ENCODE peak calls at places on chromosomes 2 and 18, in nine cellular contexts. W is GM20000, X is A549, H is choroid plexus epithelial cell, S is MM.1S, N is nephron progenitor cell, K is GM10248, T is foreskin fibroblast, R is AG09309. V is an unnamed sample.

GRCh38 chr2:40244251-40245010 is 207.5 kb downstream of the SLC8A1 start:
- DNase-seq in W (peak), X (peak), H (peak), S (peak), N (peak), K (peak), T (peak), R (peak), V (no peak)

GRCh38 chr2:171318463-171318934 is 115.3 kb downstream of the METTL8 start:
- DNase-seq in W (no peak), X (no peak), H (no peak), S (no peak), N (peak), K (no peak), T (no peak), R (no peak), V (no peak)

GRCh38 chr18:44035554-44035953 is 645.1 kb upstream of the SETBP1 start:
- DNase-seq in W (no peak), X (no peak), H (peak), S (no peak), N (no peak), K (no peak), T (peak), R (peak), V (no peak)

GRCh38 chr2:176098366-176099158 is 1.0 kb upstream of the HOXD12 start:
- DNase-seq in W (no peak), X (no peak), H (no peak), S (no peak), N (peak), K (no peak), T (no peak), R (no peak), V (no peak)

GRCh38 chr2:12824771-12825363 is 108.1 kb downstream of the TRIB2 start:
- DNase-seq in W (no peak), X (no peak), H (no peak), S (no peak), N (no peak), K (no peak), T (no peak), R (no peak), V (no peak)

GRCh38 chr2:165725421-165725820 is 68.6 kb downstream of the GALNT3 start:
- DNase-seq in W (no peak), X (no peak), H (peak), S (no peak), N (no peak), K (no peak), T (peak), R (peak), V (peak)

GRCh38 chr2:143513081-143513480 is 383.9 kb downstream of the ARHGAP15 start:
- DNase-seq in W (peak), X (peak), H (peak), S (no peak), N (peak), K (peak), T (peak), R (peak), V (peak)

GRCh38 chr2:27914046-27914792 is 23.7 kb downstream of the BABAM2 start:
- DNase-seq in W (no peak), X (no peak), H (peak), S (no peak), N (no peak), K (no peak), T (peak), R (no peak), V (peak)

GRCh38 chr18:36817039-36817438 is 11.8 kb downstream of the TPGS2 start:
- DNase-seq in W (no peak), X (no peak), H (no peak), S (no peak), N (no peak), K (no peak), T (no peak), R (no peak), V (no peak)

GRCh38 chr18:78087338-78087737 is 837.7 kb downstream of the GALR1 start:
- DNase-seq in W (no peak), X (no peak), H (no peak), S (no peak), N (no peak), K (no peak), T (no peak), R (no peak), V (no peak)

GRCh38 chr18:32391126-32391525 is 79.6 kb downstream of the GAREM1 start:
- DNase-seq in W (no peak), X (no peak), H (no peak), S (no peak), N (no peak), K (no peak), T (no peak), R (no peak), V (no peak)

GRCh38 chr2:169344736-169345506 is 17.4 kb downstream of the LRP2 start:
- DNase-seq in W (no peak), X (no peak), H (no peak), S (no peak), N (no peak), K (no peak), T (no peak), R (no peak), V (no peak)

GRCh38 chr2:88053301-88053700 is 2.3 kb downstream of the KRCC1 start:
- DNase-seq in W (no peak), X (no peak), H (peak), S (no peak), N (no peak), K (no peak), T (peak), R (peak), V (no peak)

GRCh38 chr2:60512063-60512622 is 41.3 kb downstream of the BCL11A start:
- DNase-seq in W (no peak), X (no peak), H (no peak), S (no peak), N (no peak), K (no peak), T (no peak), R (no peak), V (no peak)

GRCh38 chr2:153059338-153060052 is 341.1 kb downstream of the ARL6IP6 start:
- DNase-seq in W (no peak), X (peak), H (peak), S (peak), N (no peak), K (no peak), T (no peak), R (no peak), V (no peak)

GRCh38 chr2:39666489-39667141 is 898 bp downstream of the TMEM178A start:
- DNase-seq in W (peak), X (peak), H (no peak), S (no peak), N (peak), K (no peak), T (no peak), R (no peak), V (no peak)

GRCh38 chr2:99615247-99615771 is 125.5 kb upstream of the REV1 start:
- DNase-seq in W (no peak), X (no peak), H (peak), S (no peak), N (no peak), K (no peak), T (no peak), R (no peak), V (no peak)

GRCh38 chr2:237896507-237896892 is 37.1 kb downstream of the RAMP1 start:
- DNase-seq in W (no peak), X (no peak), H (peak), S (no peak), N (no peak), K (no peak), T (no peak), R (no peak), V (no peak)

GRCh38 chr2:50148632-50149031 is 883.3 kb downstream of the NRXN1 start:
- DNase-seq in W (no peak), X (no peak), H (no peak), S (no peak), N (no peak), K (no peak), T (no peak), R (no peak), V (no peak)

GRCh38 chr2:172901913-172902312 is 166.3 kb downstream of the RAPGEF4 start:
- DNase-seq in W (no peak), X (no peak), H (no peak), S (no peak), N (no peak), K (no peak), T (no peak), R (no peak), V (no peak)

GRCh38 chr2:68926782-68927181 is 25.9 kb downstream of the GKN2 start:
- DNase-seq in W (no peak), X (no peak), H (peak), S (no peak), N (no peak), K (no peak), T (no peak), R (no peak), V (no peak)

GRCh38 chr2:111111101-111111755 is 9.5 kb upstream of the BCL2L11 start:
- DNase-seq in W (no peak), X (no peak), H (no peak), S (no peak), N (no peak), K (no peak), T (no peak), R (no peak), V (no peak)

GRCh38 chr18:24799176-24799575 is 338.7 kb downstream of the HRH4 start:
- DNase-seq in W (no peak), X (no peak), H (no peak), S (no peak), N (no peak), K (no peak), T (no peak), R (no peak), V (no peak)
- TF ChIP-seq CTCF in W (no peak), X (no peak), H (no peak), S (no peak), N (no peak), K (no peak), T (peak), R (no peak), V (peak)

DNA sequence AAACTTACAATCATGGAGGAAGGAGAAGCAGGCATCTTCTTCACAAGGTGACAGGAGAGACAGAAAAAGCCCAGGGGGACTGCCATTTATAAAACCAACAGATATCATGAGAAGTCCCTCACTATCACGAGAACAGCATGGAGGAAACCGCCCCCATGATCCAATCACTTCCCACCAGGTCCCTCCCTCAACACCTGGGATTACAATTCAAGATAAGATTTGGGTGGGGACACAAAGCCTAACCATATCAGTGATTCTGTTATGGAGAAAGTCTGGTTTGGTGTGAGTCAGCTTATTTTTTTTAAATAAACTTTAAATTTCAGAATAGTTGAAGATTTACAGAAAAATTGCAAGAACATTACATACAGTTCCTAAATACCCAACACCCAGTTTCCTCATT is 84.7 kb upstream of the SP3 start:
- DNase-seq in W (no peak), X (no peak), H (no peak), S (no peak), N (no peak), K (no peak), T (no peak), R (no peak), V (no peak)
- TF ChIP-seq CTCF in W (no peak), X (no peak), H (no peak), S (no peak), N (no peak), K (no peak), T (no peak), R (no peak), V (no peak)

DNA sequence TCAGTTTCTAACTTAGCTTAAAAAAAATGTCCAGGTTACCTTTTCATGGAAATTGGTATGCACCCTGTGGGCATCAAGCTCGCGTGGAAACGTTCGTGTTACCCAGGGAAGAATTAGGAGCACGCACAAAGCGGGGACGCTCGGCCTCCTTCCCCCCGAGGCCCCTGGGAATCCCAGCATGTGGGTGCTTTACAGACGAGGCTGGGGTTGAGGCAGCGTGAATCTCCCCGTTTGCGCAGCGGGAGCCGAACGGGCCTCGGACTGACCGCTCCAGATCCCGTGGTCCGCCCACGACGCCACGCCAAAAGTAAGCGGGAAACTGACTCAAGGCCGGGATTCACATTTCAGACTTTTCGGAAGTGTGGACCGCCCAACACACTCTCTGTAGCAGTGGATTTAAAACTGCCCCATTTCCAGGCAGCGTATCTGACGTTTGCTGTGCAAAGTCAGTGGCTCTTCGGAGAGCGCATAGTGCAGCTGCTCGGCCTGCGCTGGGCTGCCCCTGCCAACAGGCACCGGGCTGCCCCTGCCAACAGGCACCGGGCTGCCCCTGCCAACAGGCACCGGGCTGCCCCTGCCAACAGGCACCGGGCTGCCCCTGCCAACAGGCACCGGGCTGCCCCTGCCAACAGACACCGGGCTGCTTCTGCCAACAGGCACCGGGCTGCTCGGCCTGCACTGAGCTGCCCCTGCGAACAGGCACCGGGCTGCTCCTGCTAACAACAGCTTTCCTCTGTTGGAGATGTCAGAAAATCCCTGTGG is 49.7 kb downstream of the SH3YL1 start:
- DNase-seq in W (no peak), X (no peak), H (no peak), S (no peak), N (no peak), K (no peak), T (no peak), R (no peak), V (no peak)
- TF ChIP-seq CTCF in W (no peak), X (no peak), H (no peak), S (no peak), N (no peak), K (no peak), T (no peak), R (no peak), V (no peak)

DNA sequence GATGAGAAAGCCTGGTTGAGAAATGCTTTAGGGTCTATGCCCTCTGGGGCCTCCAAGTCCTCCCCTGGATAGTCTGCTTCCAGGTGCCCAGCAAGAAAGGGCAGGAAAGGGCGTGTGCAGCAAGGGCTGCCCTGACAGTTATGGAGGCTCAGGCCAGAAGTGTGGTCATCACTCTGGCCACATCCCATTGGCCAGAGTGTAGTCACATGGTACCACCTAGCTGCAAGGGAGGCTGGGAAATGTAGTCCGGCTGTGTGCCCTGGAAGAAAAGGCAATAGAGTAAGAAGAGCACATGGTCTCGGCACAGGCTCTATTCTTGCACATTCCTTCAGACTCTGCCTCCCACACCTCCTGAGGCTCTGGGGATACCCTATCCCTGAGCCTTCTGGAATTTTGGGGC is 35.7 kb downstream of the ODC1 start:
- DNase-seq in W (peak), X (no peak), H (peak), S (peak), N (no peak), K (peak), T (no peak), R (no peak), V (no peak)
- TF ChIP-seq CTCF in W (no peak), X (no peak), H (no peak), S (no peak), N (no peak), K (no peak), T (no peak), R (no peak), V (no peak)

GRCh38 chr2:37973615-37974353 is 48.7 kb downstream of the RMDN2 start:
- DNase-seq in W (no peak), X (no peak), H (no peak), S (no peak), N (no peak), K (no peak), T (no peak), R (no peak), V (no peak)
- TF ChIP-seq CTCF in W (no peak), X (no peak), H (no peak), S (no peak), N (no peak), K (no peak), T (no peak), R (no peak), V (no peak)

GRCh38 chr2:205089958-205090357 is 544.7 kb downstream of the PARD3B start:
- DNase-seq in W (no peak), X (no peak), H (no peak), S (no peak), N (no peak), K (no peak), T (no peak), R (no peak), V (no peak)
- TF ChIP-seq CTCF in W (no peak), X (no peak), H (no peak), S (no peak), N (no peak), K (no peak), T (no peak), R (no peak), V (no peak)

GRCh38 chr18:14976736-14977430 is 228.9 kb downstream of the ANKRD30B start:
- DNase-seq in W (no peak), X (no peak), H (peak), S (no peak), N (no peak), K (no peak), T (no peak), R (no peak), V (no peak)
- TF ChIP-seq CTCF in W (no peak), X (no peak), H (no peak), S (no peak), N (no peak), K (no peak), T (no peak), R (peak), V (no peak)

GRCh38 chr2:14944562-14945346 is 312.2 kb downstream of the LRATD1 start:
- DNase-seq in W (no peak), X (no peak), H (peak), S (peak), N (peak), K (no peak), T (no peak), R (peak), V (no peak)
- TF ChIP-seq CTCF in W (no peak), X (no peak), H (no peak), S (peak), N (peak), K (peak), T (peak), R (peak), V (peak)

GRCh38 chr18:12842459-12843380 is 41.3 kb downstream of the PTPN2 start:
- DNase-seq in W (no peak), X (no peak), H (no peak), S (no peak), N (no peak), K (no peak), T (no peak), R (no peak), V (no peak)

GRCh38 chr18:12840382-12840781 is 43.7 kb downstream of the PTPN2 start:
- DNase-seq in W (no peak), X (no peak), H (no peak), S (no peak), N (no peak), K (no peak), T (no peak), R (no peak), V (no peak)

GRCh38 chr18:12839526-12840196 is 44.4 kb downstream of the PTPN2 start:
- DNase-seq in W (peak), X (no peak), H (peak), S (peak), N (no peak), K (peak), T (no peak), R (peak), V (no peak)

GRCh38 chr18:12839057-12839525 is 44.9 kb downstream of the PTPN2 start:
- DNase-seq in W (peak), X (no peak), H (no peak), S (peak), N (no peak), K (peak), T (no peak), R (no peak), V (no peak)

DNA sequence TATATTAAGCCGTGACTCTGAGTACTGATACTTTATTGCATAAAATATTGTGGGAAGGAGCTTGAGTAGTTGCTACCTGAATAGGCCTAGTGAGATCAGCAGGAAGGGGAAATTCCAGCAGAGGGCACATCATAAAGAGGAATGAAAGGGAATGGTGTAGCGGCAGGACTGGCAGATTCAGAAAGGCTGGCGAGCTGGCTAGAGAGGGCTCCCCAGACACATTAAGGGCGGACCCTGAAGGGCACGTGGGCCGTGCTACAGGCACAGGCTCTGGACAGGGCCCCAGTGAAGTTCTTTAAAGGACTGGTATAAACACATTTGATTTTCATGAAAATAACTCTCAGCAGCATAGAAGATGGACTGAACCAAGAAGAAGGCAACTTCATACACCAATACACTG is 43.0 kb downstream of the PTPN2 start:
- DNase-seq in W (no peak), X (no peak), H (no peak), S (no peak), N (no peak), K (no peak), T (no peak), R (no peak), V (no peak)
- TF ChIP-seq CTCF in W (no peak), X (no peak), H (no peak), S (no peak), N (no peak), K (no peak), T (no peak), R (no peak), V (no peak)

V was measured in HFF-Myc.